ENCODE peak calls at places on chromosomes 3 and 15, in five cellular contexts. D is stomach, C is adrenal gland, S is mesendoderm, M is A673. N is an unnamed sample. For H3K4me1, the result is how much of the 10 kb centered on the place peaks cover.

GRCh38 chr15:96171842-96172241 is 158.7 kb upstream of the NR2F2 start:
- DNase-seq in M (no peak), D (no peak), S (peak), C (no peak), N (no peak)

GRCh38 chr3:98772022-98772421 is 8.9 kb downstream of the ST3GAL6 start:
- DNase-seq in S (no peak), M (no peak), D (no peak), C (no peak), N (no peak)

GRCh38 chr3:193970773-193971206 is 165.2 kb upstream of the HES1 start:
- DNase-seq in C (no peak), M (no peak), D (no peak), S (peak), N (no peak)

GRCh38 chr15:52579852-52580251 is 11.0 kb upstream of the ARPP19 start:
- DNase-seq in C (no peak), S (no peak), M (no peak), D (no peak), N (no peak)

GRCh38 chr15:69668963-69669362 is 216.3 kb downstream of the RPLP1 start:
- DNase-seq in C (no peak), M (no peak), D (peak), S (no peak), N (no peak)

GRCh38 chr3:168024537-168024941 is 71.2 kb downstream of the GOLIM4 start:
- DNase-seq in C (no peak), M (peak), D (no peak), S (no peak), N (no peak)

GRCh38 chr3:101998256-101998926 is 149.1 kb downstream of the NFKBIZ start:
- DNase-seq in S (no peak), D (no peak), M (no peak), C (no peak), N (no peak)

GRCh38 chr15:79990280-79990996 is 19.4 kb upstream of the BCL2A1 start:
- DNase-seq in C (no peak), D (no peak), M (no peak), S (no peak), N (no peak)

GRCh38 chr15:68310178-68310810 is 32.7 kb downstream of the FEM1B start:
- DNase-seq in S (no peak), D (peak), C (peak), M (no peak), N (no peak)

GRCh38 chr3:196149922-196150321 is 61.3 kb downstream of the ZDHHC19 start:
- DNase-seq in M (no peak), C (no peak), D (no peak), S (no peak), N (no peak)

GRCh38 chr3:65914740-65915366 is 123.9 kb downstream of the MAGI1 start:
- DNase-seq in M (peak), D (no peak), S (peak), C (no peak), N (no peak)

GRCh38 chr3:141840737-141841544 is 35.5 kb upstream of the ATP1B3 start:
- DNase-seq in D (no peak), S (peak), C (no peak), M (no peak), N (no peak)

GRCh38 chr15:39031596-39031995 is 467.0 kb upstream of the RASGRP1 start:
- DNase-seq in D (no peak), S (no peak), M (no peak), C (no peak), N (no peak)

GRCh38 chr15:80787238-80787805 is 8.2 kb downstream of the CEMIP start:
- DNase-seq in D (no peak), S (peak), C (no peak), M (no peak), N (no peak)

GRCh38 chr3:127846576-127846975 is 24.3 kb upstream of the MGLL start:
- DNase-seq in M (no peak), S (no peak), C (no peak), D (no peak), N (no peak)

GRCh38 chr3:160447544-160447943 is 2.0 kb downstream of the TRIM59 start:
- DNase-seq in S (no peak), M (no peak), C (no peak), D (no peak), N (no peak)

GRCh38 chr3:194076486-194076885 is 59.5 kb upstream of the HES1 start:
- DNase-seq in C (no peak), S (no peak), D (no peak), M (no peak), N (no peak)

GRCh38 chr3:122563717-122564025 is 429 bp downstream of the PARP9 start:
- DNase-seq in S (peak), M (no peak), D (no peak), C (no peak), N (no peak)

GRCh38 chr15:57619746-57620145 is 28.0 kb downstream of the MYZAP start:
- DNase-seq in S (peak), C (no peak), D (no peak), M (no peak), N (peak)

GRCh38 chr15:29920515-29920914 is 98.2 kb upstream of the TJP1 start:
- DNase-seq in S (peak), M (no peak), D (peak), C (no peak), N (no peak)

GRCh38 chr3:149808209-149808829 is 4.7 kb upstream of the RNF13 start:
- DNase-seq in D (peak), M (peak), C (peak), S (peak), N (peak)

GRCh38 chr15:27587810-27588209 is 511.3 kb downstream of the OCA2 start:
- DNase-seq in M (no peak), S (peak), C (no peak), D (no peak), N (no peak)

GRCh38 chr3:57918123-57918837 is 89.9 kb upstream of the FLNB start:
- DNase-seq in M (no peak), D (no peak), S (no peak), C (no peak), N (no peak)

GRCh38 chr15:30956216-30956803 is 35.1 kb downstream of the MTMR10 start:
- DNase-seq in C (no peak), M (peak), D (no peak), S (peak), N (no peak)

GRCh38 chr3:135249186-135249585 is 454.1 kb downstream of the EPHB1 start:
- DNase-seq in S (no peak), M (no peak), D (no peak), C (no peak), N (no peak)

GRCh38 chr3:28191363-28191762 is 50.1 kb upstream of the CMC1 start:
- DNase-seq in M (no peak), D (no peak), C (no peak), S (no peak), N (no peak)

GRCh38 chr15:42348083-42348482 is 11.2 kb upstream of the CAPN3 start:
- DNase-seq in C (no peak), D (no peak), S (no peak), M (no peak), N (no peak)

GRCh38 chr15:87564666-87565065 is 691.9 kb downstream of the NTRK3 start:
- DNase-seq in C (no peak), D (no peak), M (no peak), S (no peak), N (no peak)

GRCh38 chr3:10487988-10488633 is 17.3 kb downstream of the ATP2B2 start:
- DNase-seq in D (no peak), M (no peak), C (no peak), S (no peak), N (no peak)

GRCh38 chr3:53554559-53555511 is 60.4 kb downstream of the CACNA1D start:
- DNase-seq in C (no peak), S (no peak), D (no peak), M (no peak), N (no peak)

GRCh38 chr3:34020221-34020620 is 221.8 kb downstream of the PDCD6IP start:
- DNase-seq in C (no peak), D (no peak), S (no peak), M (no peak), N (no peak)

GRCh38 chr3:101050061-101050460 is 56.8 kb upstream of the ABI3BP start:
- DNase-seq in S (no peak), M (no peak), C (no peak), D (no peak), N (no peak)

GRCh38 chr3:132087356-132087755 is 52.5 kb upstream of the CPNE4 start:
- DNase-seq in C (no peak), D (no peak), S (no peak), M (no peak), N (no peak)
- H3K4me3 ChIP-seq in C (no peak), D (no peak), S (no peak), M (no peak), N (no peak)

DNA sequence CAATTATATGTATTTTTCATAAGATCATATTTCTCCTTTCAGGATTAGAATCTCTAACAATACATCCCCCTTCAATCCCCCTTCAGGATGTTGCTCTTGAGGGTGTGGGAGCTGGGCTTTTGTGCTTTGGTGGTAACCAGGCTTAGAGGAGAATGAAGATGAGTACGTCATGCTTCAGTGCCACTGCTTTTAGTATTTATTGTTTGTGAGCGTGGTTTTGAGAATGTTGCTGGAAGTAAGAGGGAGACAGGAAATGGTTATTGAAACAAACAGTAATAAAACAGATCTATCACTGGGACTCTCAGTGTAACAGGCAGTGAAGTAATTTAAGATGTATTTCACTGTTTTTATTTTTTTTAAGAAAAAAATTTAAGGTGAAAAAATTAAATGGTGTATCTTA is 35.3 kb downstream of the GBE1 start:
- DNase-seq in S (no peak), M (peak), C (no peak), D (no peak), N (no peak)
- H3K4me1 ChIP-seq in S (under half), M (under half), C (under half), D (under half), N (under half)

GRCh38 chr3:119176778-119177177 is 3.4 kb downstream of the UPK1B start:
- DNase-seq in C (no peak), S (no peak), D (no peak), M (no peak), N (no peak)
- H3K27ac ChIP-seq in C (no peak), S (no peak), D (peak), M (no peak), N (no peak)

GRCh38 chr3:30206051-30206450 is 400.4 kb upstream of the TGFBR2 start:
- DNase-seq in D (no peak), C (no peak), M (no peak), S (no peak), N (no peak)
- H3K4me3 ChIP-seq in D (no peak), C (no peak), M (no peak), S (no peak), N (no peak)

DNA sequence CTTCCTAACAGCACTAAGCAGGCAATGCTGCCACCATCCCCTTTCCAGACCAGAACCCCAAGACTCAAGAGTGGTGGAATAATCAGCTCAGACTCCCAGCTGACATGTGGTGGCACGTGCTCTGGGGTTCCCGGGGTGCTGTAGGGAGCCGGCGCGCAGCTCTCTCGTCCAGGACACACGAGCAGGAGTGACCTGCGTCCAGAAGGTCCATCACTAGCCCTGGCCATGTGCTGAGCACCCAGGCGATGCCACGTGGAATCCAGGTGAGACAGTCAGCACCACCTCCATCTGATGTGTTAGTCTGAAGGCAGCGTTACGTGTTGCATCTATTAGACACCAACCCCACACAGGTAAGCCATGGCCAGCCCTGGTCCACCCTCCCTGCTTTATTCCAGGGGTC is 78.2 kb downstream of the VGLL4 start:
- DNase-seq in D (no peak), S (no peak), M (no peak), C (no peak), N (no peak)
- H3K4me1 ChIP-seq in D (under half), S (under half), M (under half), C (under half), N (under half)

GRCh38 chr15:90681056-90681455 is 36.1 kb upstream of the BLM start:
- DNase-seq in C (no peak), S (no peak), M (no peak), D (no peak), N (no peak)

GRCh38 chr15:90683371-90683770 is 33.8 kb upstream of the BLM start:
- DNase-seq in M (no peak), D (no peak), C (no peak), S (no peak), N (no peak)

GRCh38 chr15:90680371-90680935 is 36.7 kb upstream of the BLM start:
- DNase-seq in D (no peak), S (no peak), C (no peak), M (no peak), N (no peak)

GRCh38 chr15:90679959-90680358 is 37.2 kb upstream of the BLM start:
- DNase-seq in C (no peak), M (no peak), D (no peak), S (no peak), N (no peak)

GRCh38 chr15:90681480-90681879 is 35.7 kb upstream of the BLM start:
- DNase-seq in S (no peak), C (no peak), D (no peak), M (no peak), N (no peak)
- H3K27ac ChIP-seq in S (no peak), C (peak), D (peak), M (no peak), N (no peak)

DNA sequence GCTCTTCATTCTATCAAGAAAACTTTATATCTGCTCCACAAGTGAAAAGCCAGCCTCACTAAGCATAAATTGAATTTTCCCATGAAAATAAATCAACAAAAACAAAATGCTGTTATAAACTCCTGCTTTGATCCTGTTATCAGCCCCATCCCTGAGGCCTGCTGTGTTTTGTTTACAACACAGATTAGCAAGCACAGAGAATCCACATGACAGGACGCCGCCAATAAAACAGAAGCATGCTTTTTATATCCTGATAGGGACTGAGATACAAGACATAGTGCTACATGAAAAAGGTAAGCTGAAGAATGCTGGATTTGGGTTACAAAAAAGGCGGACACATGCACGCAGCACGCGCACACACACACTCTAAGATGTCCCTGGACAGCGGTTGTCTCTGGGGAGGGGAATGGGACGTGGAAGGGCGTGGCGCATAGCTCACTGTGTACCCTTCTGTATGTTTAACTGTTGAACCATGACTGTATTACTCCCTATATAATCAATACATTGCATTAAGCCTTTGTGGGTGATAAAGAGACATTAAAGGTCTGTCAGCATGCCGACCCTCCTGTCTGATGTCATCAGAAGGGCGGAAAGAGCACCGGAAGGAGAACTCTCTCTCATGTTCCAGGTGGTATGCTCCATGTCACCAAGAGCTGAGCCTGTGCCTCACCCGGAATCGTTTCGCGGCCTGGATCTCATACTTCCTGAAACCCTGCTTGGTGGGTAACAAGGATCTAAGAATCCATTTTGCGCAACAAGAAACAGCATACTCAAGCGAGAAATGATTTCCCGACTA is 93.9 kb downstream of the IQSEC1 start:
- DNase-seq in C (no peak), D (no peak), M (no peak), S (peak), N (no peak)
- H3K4me3 ChIP-seq in C (no peak), D (no peak), M (no peak), S (no peak), N (no peak)

N was measured in right cardiac atrium.